ENCODE peak calls at places on chromosome 18, in four cellular contexts. K is iris pigment epithelial cell; E is stimulated activated CD8-positive, alpha-beta memory T cell treated with anti-CD3 and anti-CD28 coated beads, Interleukin-4, amount 100 ng/mL, for 4 hours; S is left lobe of liver. W is an unnamed sample.

GRCh38 chr18:12015697-12016062 is 34.4 kb downstream of the IMPA2 start:
- DNase-seq in E (no peak), S (peak; percentile 91), K (peak; percentile 11), W (peak; percentile 72)

GRCh38 chr18:73891572-73892421 is 255.8 kb downstream of the FBXO15 start:
- DNase-seq in S (no peak), K (no peak), E (no peak), W (no peak)

GRCh38 chr18:500556-501405 is at the start of gene COLEC12:
- DNase-seq in S (no peak), E (no peak), K (no peak), W (no peak)

GRCh38 chr18:58052960-58053359 is 8.9 kb downstream of the NEDD4L start:
- DNase-seq in E (no peak), K (no peak), S (no peak), W (no peak)

GRCh38 chr18:2104620-2105462 is 466.5 kb downstream of the METTL4 start:
- DNase-seq in E (no peak), S (peak; percentile 57), K (peak; percentile 56), W (peak; percentile 24)

GRCh38 chr18:61900504-61901281 is 7.9 kb upstream of the RNF152 start:
- DNase-seq in E (no peak), S (peak; percentile 51), K (no peak), W (no peak)

GRCh38 chr18:35376742-35377695 is at the start of gene ZNF396:
- DNase-seq in S (peak; percentile 86), K (peak; percentile 37), E (peak; percentile 49), W (peak; percentile 27)

GRCh38 chr18:58364867-58365533 is 263.9 kb downstream of the ALPK2 start:
- DNase-seq in E (no peak), S (no peak), K (peak; percentile 40), W (peak; percentile 68)

GRCh38 chr18:73840319-73841065 is 307.1 kb downstream of the FBXO15 start:
- DNase-seq in K (no peak), S (no peak), E (no peak), W (no peak)

GRCh38 chr18:32308493-32309120 is 118.8 kb downstream of the MEP1B start:
- DNase-seq in S (no peak), E (no peak), K (peak; percentile 95), W (peak; percentile 94)

GRCh38 chr18:3451989-3452749 is 2.2 kb downstream of the TGIF1 start:
- DNase-seq in E (no peak), S (peak; percentile 58), K (peak; percentile 77), W (peak; percentile 69)

GRCh38 chr18:63888473-63889190 is 1.1 kb downstream of the SERPINB2 start:
- DNase-seq in E (no peak), S (no peak), K (no peak), W (no peak)

GRCh38 chr18:9596257-9596656 is 18.1 kb downstream of the PPP4R1 start:
- DNase-seq in K (no peak), S (no peak), E (no peak), W (no peak)

GRCh38 chr18:30696201-30696600 is 346.3 kb downstream of the DSC3 start:
- DNase-seq in E (no peak), S (no peak), K (no peak), W (no peak)

GRCh38 chr18:50848038-50848437 is 28.2 kb upstream of the MRO start:
- DNase-seq in S (no peak), K (no peak), E (no peak), W (no peak)

GRCh38 chr18:71849407-71849806 is 694.7 kb downstream of the CBLN2 start:
- DNase-seq in E (no peak), K (no peak), S (no peak), W (no peak)